ENCODE peak calls at places on chromosomes 11 and 22, in six cellular contexts. B is kidney, O is RKO, H is hepatocyte, G is tibial nerve, V is AG09309. C is an unnamed sample.

GRCh38 chr11:14310696-14311095 is 48.3 kb downstream of the RRAS2 start:
- DNase-seq in B (no peak), O (no peak), H (no peak), G (no peak), V (peak), C (no peak)

GRCh38 chr11:94120946-94121345 is 7.7 kb upstream of the PANX1 start:
- DNase-seq in B (no peak), O (no peak), H (no peak), G (no peak), V (no peak), C (no peak)

GRCh38 chr11:40203606-40204005 is 1255.8 kb downstream of the LRRC4C start:
- DNase-seq in B (no peak), O (no peak), H (no peak), G (no peak), V (no peak), C (no peak)

GRCh38 chr11:35288817-35289541 is 130.4 kb downstream of the SLC1A2 start:
- DNase-seq in B (no peak), O (no peak), H (no peak), G (no peak), V (peak), C (peak)

GRCh38 chr11:29135504-29135903 is 881.3 kb downstream of the KCNA4 start:
- DNase-seq in B (no peak), O (no peak), H (no peak), G (no peak), V (peak), C (peak)

GRCh38 chr22:37777122-37777687 is 30.5 kb upstream of the GCAT start:
- DNase-seq in B (peak), O (no peak), H (peak), G (peak), V (peak), C (peak)

GRCh38 chr22:38524434-38524833 is 18.3 kb upstream of the DDX17 start:
- DNase-seq in B (no peak), O (no peak), H (no peak), G (no peak), V (no peak), C (no peak)

GRCh38 chr22:37377927-37378326 is 49.4 kb downstream of the ELFN2 start:
- DNase-seq in B (no peak), O (no peak), H (no peak), G (no peak), V (no peak), C (no peak)

GRCh38 chr22:20251491-20251890 is 16.6 kb downstream of the RTN4R start:
- DNase-seq in B (no peak), O (no peak), H (no peak), G (no peak), V (no peak), C (no peak)

GRCh38 chr22:35996596-35996995 is 32.0 kb downstream of the RBFOX2 start:
- DNase-seq in B (no peak), O (no peak), H (no peak), G (no peak), V (no peak), C (no peak)

GRCh38 chr22:24230911-24231656 is 13.8 kb downstream of the GGT5 start:
- DNase-seq in B (peak), O (no peak), H (peak), G (no peak), V (no peak), C (no peak)

GRCh38 chr11:2394818-2395105 is 5.8 kb upstream of the TSSC4 start:
- DNase-seq in B (peak), O (no peak), H (no peak), G (no peak), V (no peak), C (no peak)

GRCh38 chr22:45096256-45096907 is 67.3 kb upstream of the NUP50 start:
- DNase-seq in B (no peak), O (peak), H (peak), G (peak), V (no peak), C (peak)

GRCh38 chr22:37326726-37327125 is 44.4 kb downstream of the CYTH4 start:
- DNase-seq in B (no peak), O (no peak), H (peak), G (no peak), V (no peak), C (no peak)

GRCh38 chr11:57340228-57340627 is 2.1 kb downstream of the P2RX3 start:
- DNase-seq in B (no peak), O (no peak), H (peak), G (no peak), V (no peak), C (no peak)

GRCh38 chr11:45930031-45930794 is 7.8 kb downstream of the LARGE2 start:
- DNase-seq in B (peak), O (no peak), H (peak), G (no peak), V (no peak), C (no peak)

GRCh38 chr22:33575041-33575440 is 345.2 kb downstream of the LARGE1 start:
- DNase-seq in B (no peak), O (no peak), H (no peak), G (no peak), V (no peak), C (no peak)

GRCh38 chr22:46008291-46008690 is 31.3 kb upstream of the WNT7B start:
- DNase-seq in B (peak), O (no peak), H (no peak), G (no peak), V (no peak), C (no peak)